ENCODE peak calls at places on chromosomes 3 and 15, in four cellular contexts. M, U, E and K are unnamed samples.

GRCh38 chr15:57133127-57133968 is 214.9 kb downstream of the TCF12 start:
- DNase-seq in M (no peak), U (no peak), E (no peak), K (no peak)

GRCh38 chr15:98221144-98221543 is 260.6 kb downstream of the ARRDC4 start:
- DNase-seq in M (no peak), U (no peak), E (no peak), K (no peak)

GRCh38 chr15:72907733-72908132 is 124.2 kb upstream of the ADPGK start:
- DNase-seq in M (no peak), U (no peak), E (no peak), K (no peak)

GRCh38 chr3:127736801-127737539 is 64.2 kb downstream of the ABTB1 start:
- DNase-seq in M (no peak), U (no peak), E (no peak), K (no peak)

GRCh38 chr3:56937580-56937979 is 122.9 kb upstream of the SPATA12 start:
- DNase-seq in M (no peak), U (no peak), E (no peak), K (no peak)

GRCh38 chr3:196518999-196519737 is 4.0 kb upstream of the SMCO1 start:
- DNase-seq in M (peak), U (peak), E (no peak), K (peak)

GRCh38 chr15:27017168-27017809 is 46.3 kb downstream of the GABRG3 start:
- DNase-seq in M (peak), U (peak), E (peak), K (peak)

GRCh38 chr3:93906245-93906644 is 67.5 kb downstream of the PROS1 start:
- DNase-seq in M (no peak), U (no peak), E (no peak), K (no peak)

GRCh38 chr3:54578417-54578816 is 349.4 kb downstream of the LRTM1 start:
- DNase-seq in M (no peak), U (no peak), E (no peak), K (no peak)

GRCh38 chr15:92653836-92654524 is 1.6 kb downstream of the FAM174B start:
- DNase-seq in M (peak), U (no peak), E (no peak), K (peak)

GRCh38 chr3:133910422-133910821 is 14.7 kb upstream of the RAB6B start:
- DNase-seq in M (no peak), U (no peak), E (no peak), K (no peak)

GRCh38 chr3:38067508-38068233 is 28.7 kb downstream of the DLEC1 start:
- DNase-seq in M (no peak), U (no peak), E (no peak), K (no peak)

GRCh38 chr3:78988324-78988723 is 779.5 kb downstream of the ROBO1 start:
- DNase-seq in M (peak), U (no peak), E (no peak), K (no peak)

GRCh38 chr3:143637133-143637532 is 211.1 kb downstream of the SLC9A9 start:
- DNase-seq in M (no peak), U (no peak), E (no peak), K (no peak)

GRCh38 chr3:24145481-24145880 is 200.4 kb downstream of the NR1D2 start:
- DNase-seq in M (no peak), U (no peak), E (no peak), K (no peak)

DNA sequence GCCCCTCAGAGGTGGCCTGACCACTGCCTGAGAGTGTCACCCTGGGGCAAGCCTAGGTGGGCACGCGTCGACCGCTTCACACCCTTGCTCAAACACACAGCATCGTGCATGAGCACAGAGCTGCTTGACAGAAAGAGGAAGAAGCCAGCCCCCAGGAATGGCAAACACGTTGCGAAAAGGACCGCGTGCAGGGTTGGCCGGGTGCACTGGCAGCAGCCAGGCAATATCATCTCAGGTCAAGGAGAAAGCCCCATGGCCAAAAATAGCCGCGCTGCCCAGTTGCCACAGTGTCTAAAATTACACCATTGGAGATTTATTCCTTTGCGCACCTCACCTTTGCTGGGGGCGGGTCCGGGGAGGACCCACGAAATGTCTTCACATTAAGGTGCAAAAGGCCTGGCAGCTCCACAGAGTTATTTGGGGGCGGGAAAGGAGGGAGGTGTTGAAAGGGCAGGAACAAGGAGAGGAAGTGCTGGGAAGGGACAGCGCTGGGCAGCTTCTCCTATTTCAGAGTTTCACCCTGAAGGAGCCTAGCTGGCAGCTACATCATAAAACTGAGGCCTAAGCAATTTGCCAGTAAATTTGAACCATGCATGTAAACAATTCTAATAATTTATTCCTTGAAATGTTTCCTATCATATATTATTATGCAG is 44.7 kb upstream of the NR2F2 start:
- DNase-seq in M (no peak), U (no peak), E (no peak), K (no peak)
- TF ChIP-seq BRCA1 in M (no peak), U (no peak), E (no peak), K (no peak)

GRCh38 chr3:12751548-12751947 is 7.5 kb downstream of the TMEM40 start:
- DNase-seq in M (peak), U (no peak), E (no peak), K (no peak)

GRCh38 chr3:12752111-12752510 is 6.9 kb downstream of the TMEM40 start:
- DNase-seq in M (no peak), U (no peak), E (no peak), K (no peak)

GRCh38 chr3:12752803-12753202 is 6.3 kb downstream of the TMEM40 start:
- DNase-seq in M (no peak), U (no peak), E (peak), K (no peak)

GRCh38 chr3:12750223-12750622 is 8.8 kb downstream of the TMEM40 start:
- DNase-seq in M (peak), U (no peak), E (no peak), K (no peak)

GRCh38 chr3:12750658-12751071 is 8.4 kb downstream of the TMEM40 start:
- DNase-seq in M (no peak), U (no peak), E (peak), K (no peak)
- TF ChIP-seq BRCA1 in M (no peak), U (no peak), E (no peak), K (no peak)

GRCh38 chr3:115151921-115152320 is 4.8 kb upstream of the ZBTB20 start:
- DNase-seq in M (no peak), U (no peak), E (no peak), K (no peak)

GRCh38 chr3:115148142-115148790 is 1.2 kb upstream of the ZBTB20 start:
- DNase-seq in M (no peak), U (no peak), E (no peak), K (no peak)

GRCh38 chr3:115146032-115146417 is 1.1 kb downstream of the ZBTB20 start:
- DNase-seq in M (peak), U (peak), E (no peak), K (no peak)

GRCh38 chr3:115147329-115148141 is 447 bp upstream of the ZBTB20 start:
- DNase-seq in M (peak), U (peak), E (peak), K (peak)

GRCh38 chr3:115146418-115147328 is at the start of gene ZBTB20:
- DNase-seq in M (peak), U (peak), E (no peak), K (peak)
- TF ChIP-seq BRCA1 in M (no peak), U (no peak), E (peak), K (peak)

DNA sequence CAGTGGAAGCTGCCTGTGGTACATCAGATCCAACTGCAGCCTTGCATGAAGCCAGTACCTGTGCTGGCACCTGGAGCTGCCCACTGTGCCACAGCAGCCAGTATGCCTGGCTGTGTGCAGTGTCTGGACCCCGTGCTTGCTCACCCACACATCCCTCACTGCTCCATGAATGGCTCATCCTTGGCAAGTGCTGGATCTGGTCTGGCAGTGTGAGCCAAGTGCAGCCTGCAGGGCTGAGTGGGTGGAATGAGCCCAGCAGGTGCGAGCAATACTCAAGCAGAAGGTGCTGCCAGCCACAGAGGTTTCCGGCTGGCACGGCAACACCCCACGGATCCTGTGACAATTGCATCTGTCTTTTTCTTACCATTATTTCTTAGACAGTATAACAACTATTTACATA is 488.2 kb upstream of the ROBO2 start:
- DNase-seq in M (no peak), U (no peak), E (no peak), K (no peak)
- TF ChIP-seq BRCA1 in M (no peak), U (no peak), E (no peak), K (no peak)

DNA sequence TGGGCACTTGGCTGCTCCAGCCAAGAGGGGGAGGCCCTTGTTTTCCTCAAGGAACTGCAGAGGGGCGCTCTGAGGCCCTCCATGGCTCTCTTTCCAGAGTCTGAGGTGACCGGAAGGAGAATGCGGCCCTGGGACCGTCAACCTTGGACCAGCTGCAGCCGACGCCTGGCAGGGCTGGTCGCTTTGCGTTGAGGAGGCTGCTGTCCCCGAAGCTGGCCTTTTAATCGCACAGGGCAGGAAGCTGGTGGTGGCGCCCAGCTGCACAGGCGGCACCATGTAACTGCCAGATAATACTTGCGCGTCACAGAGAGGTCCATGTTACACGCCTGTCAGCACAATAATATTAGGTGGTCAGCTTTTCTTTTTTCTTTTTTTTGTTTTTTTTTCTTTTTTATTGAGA is 875 bp upstream of the HLTF start:
- DNase-seq in M (no peak), U (no peak), E (no peak), K (no peak)
- TF ChIP-seq BRCA1 in M (no peak), U (no peak), E (no peak), K (no peak)